ENCODE peak calls at places on chromosomes 3 and 15, in ten cellular contexts. Y is mammary epithelial cell; F is CD4-positive, CD25-positive, alpha-beta regulatory T cell; A is NCI-H748 treated with DMSO at 0.1 percent for 48 hours; E is AG04450; B is pancreas; M is body of pancreas; P is occipital lobe; N is C1 segment of cervical spinal cord; H is NT2/D1. K is an unnamed sample.
A peak's percentile ranks its signal among the peaks of the same experiment; 100 is the strongest.

GRCh38 chr3:52077376-52077775 is 21.0 kb upstream of the DUSP7 start:
- DNase-seq in A (no peak), P (no peak), Y (no peak), E (no peak), F (no peak), N (peak; percentile 48), B (no peak), H (no peak), M (no peak), K (no peak)

GRCh38 chr3:38548154-38548931 is 52.2 kb downstream of the EXOG start:
- DNase-seq in B (no peak), H (no peak), A (no peak), N (no peak), E (no peak), M (no peak), F (no peak), P (no peak), Y (peak; percentile 45), K (no peak)

GRCh38 chr15:32671339-32672325 is 30.1 kb downstream of the SCG5 start:
- DNase-seq in B (no peak), Y (no peak), A (no peak), H (no peak), P (peak; percentile 29), N (peak; percentile 54), M (no peak), E (no peak), F (no peak), K (peak; percentile 80)

GRCh38 chr15:31498329-31498728 is 171.7 kb downstream of the KLF13 start:
- DNase-seq in H (no peak), B (no peak), E (no peak), Y (no peak), F (no peak), N (no peak), A (no peak), M (no peak), P (no peak), K (no peak)

GRCh38 chr3:119695480-119695879 is 7.3 kb upstream of the CFAP91 start:
- DNase-seq in B (no peak), N (no peak), A (no peak), H (no peak), F (no peak), P (no peak), E (no peak), M (peak; percentile 6), Y (peak; percentile 9), K (no peak)

GRCh38 chr3:118838871-118839270 is 195.8 kb downstream of the IGSF11 start:
- DNase-seq in B (no peak), M (no peak), N (no peak), A (no peak), H (no peak), Y (no peak), E (no peak), P (no peak), F (no peak), K (no peak)

GRCh38 chr3:193732391-193732790 is 139.4 kb downstream of the OPA1 start:
- DNase-seq in P (no peak), N (no peak), A (no peak), H (no peak), Y (peak; percentile 48), M (no peak), B (no peak), F (no peak), E (peak; percentile 20), K (no peak)

GRCh38 chr3:52364322-52364721 is 48.2 kb downstream of the DNAH1 start:
- DNase-seq in P (no peak), E (no peak), Y (no peak), M (no peak), H (no peak), N (no peak), B (no peak), A (no peak), F (no peak), K (no peak)

GRCh38 chr3:44983413-44984040 is 7.5 kb downstream of the EXOSC7 start:
- DNase-seq in P (no peak), H (no peak), A (no peak), B (no peak), F (no peak), N (no peak), E (no peak), Y (peak; percentile 86), M (no peak), K (no peak)

GRCh38 chr3:109396811-109397210 is 59.5 kb upstream of the DPPA4 start:
- DNase-seq in B (no peak), Y (no peak), H (no peak), M (no peak), P (no peak), A (no peak), F (no peak), N (no peak), E (no peak), K (no peak)

GRCh38 chr3:11272913-11273574 is 847 bp downstream of the ATG7 start:
- DNase-seq in Y (no peak), P (no peak), N (no peak), F (no peak), H (no peak), E (no peak), B (no peak), A (no peak), M (no peak), K (peak; percentile 23)

GRCh38 chr3:9778102-9778501 is 8.4 kb upstream of the CAMK1 start:
- DNase-seq in M (no peak), F (no peak), N (no peak), B (no peak), Y (peak; percentile 72), E (no peak), H (no peak), P (peak; percentile 62), A (no peak), K (no peak)

GRCh38 chr15:64930778-64931240 is 19.1 kb downstream of the ANKDD1A start:
- DNase-seq in Y (no peak), P (no peak), B (no peak), M (no peak), E (peak; percentile 11), N (no peak), F (no peak), A (no peak), H (no peak), K (no peak)

GRCh38 chr3:17967111-17967510 is 224.7 kb upstream of the TBC1D5 start:
- DNase-seq in H (no peak), A (no peak), M (no peak), F (no peak), E (no peak), Y (no peak), B (no peak), P (peak; percentile 82), N (peak; percentile 64), K (peak; percentile 92)

GRCh38 chr3:189490337-189490736 is 140.9 kb upstream of the TP63 start:
- DNase-seq in P (no peak), H (no peak), E (no peak), M (no peak), Y (peak; percentile 37), A (no peak), F (no peak), B (no peak), N (no peak), K (no peak)

GRCh38 chr3:38646630-38647029 is 2.9 kb downstream of the SCN5A start:
- DNase-seq in Y (no peak), H (no peak), F (no peak), N (no peak), M (peak; percentile 25), B (no peak), P (no peak), E (no peak), A (peak; percentile 7), K (no peak)

GRCh38 chr3:8851703-8852102 is 82.3 kb upstream of the OXTR start:
- DNase-seq in Y (peak; percentile 61), A (no peak), N (no peak), B (no peak), F (no peak), P (no peak), E (peak; percentile 72), H (no peak), M (no peak), K (no peak)

GRCh38 chr3:30122359-30122758 is 484.0 kb upstream of the TGFBR2 start:
- DNase-seq in P (no peak), E (no peak), M (no peak), F (no peak), H (no peak), N (no peak), Y (no peak), B (no peak), A (no peak), K (no peak)

GRCh38 chr3:134846943-134847342 is 51.9 kb downstream of the EPHB1 start:
- DNase-seq in A (no peak), M (no peak), B (no peak), Y (peak; percentile 67), E (no peak), P (no peak), F (no peak), N (no peak), H (peak; percentile 16), K (no peak)

K was measured in pons.